ENCODE peak calls at places on chromosomes 4 and X, in four cellular contexts. F is A549, D is transverse colon, U is mesendoderm. P is an unnamed sample.

GRCh38 chr4:70225824-70226223 is at the start of gene FDCSP:
- DNase-seq in F (no peak), D (no peak), U (no peak), P (no peak)

GRCh38 chr4:77156912-77157858 is at the start of gene CCNG2:
- DNase-seq in D (peak; percentile 88), U (peak; percentile 66), F (peak; percentile 8), P (peak; percentile 86)

GRCh38 chr4:156968479-156968984 is 3.1 kb downstream of the PDGFC start:
- DNase-seq in U (peak; percentile 76), F (peak; percentile 25), D (peak; percentile 70), P (peak; percentile 50)

GRCh38 chrX:8955521-8955920 is 78.4 kb downstream of the FAM9B start:
- DNase-seq in D (no peak), F (no peak), U (no peak), P (no peak)

GRCh38 chr4:80268081-80268823 is 1.8 kb downstream of the FGF5 start:
- DNase-seq in F (no peak), U (peak; percentile 45), D (no peak), P (no peak)

GRCh38 chrX:108309144-108309543 is 129.1 kb downstream of the COL4A6 start:
- DNase-seq in D (no peak), U (peak; percentile 65), F (peak; percentile 55), P (no peak)

GRCh38 chr4:48591372-48591771 is 101.3 kb downstream of the ZAR1 start:
- DNase-seq in F (no peak), U (no peak), D (no peak), P (no peak)

GRCh38 chr4:84733343-84734033 is 150.6 kb downstream of the CDS1 start:
- DNase-seq in F (no peak), D (no peak), U (no peak), P (no peak)

GRCh38 chr4:8395504-8395903 is 45.0 kb downstream of the ACOX3 start:
- DNase-seq in F (no peak), U (no peak), D (no peak), P (no peak)

GRCh38 chrX:134753185-134754008 is 95.1 kb upstream of the PLAC1 start:
- DNase-seq in D (no peak), U (no peak), F (peak; percentile 29), P (peak; percentile 16)

GRCh38 chr4:138242076-138242829 is at the start of gene SLC7A11:
- DNase-seq in F (peak; percentile 20), D (peak; percentile 83), U (peak; percentile 99), P (peak; percentile 71)

GRCh38 chr4:5460106-5460801 is 248.1 kb downstream of the EVC2 start:
- DNase-seq in D (no peak), F (peak; percentile 38), U (peak; percentile 55), P (peak; percentile 48)

GRCh38 chr4:159145318-159146006 is 42.6 kb downstream of the RAPGEF2 start:
- DNase-seq in U (peak; percentile 19), D (no peak), F (no peak), P (no peak)

GRCh38 chr4:85913925-85914694 is 439.2 kb downstream of the ARHGAP24 start:
- DNase-seq in F (no peak), D (no peak), U (no peak), P (no peak)

GRCh38 chr4:25913056-25913850 is 767 bp upstream of the SMIM20 start:
- DNase-seq in U (peak; percentile 61), F (no peak), D (peak; percentile 67), P (peak; percentile 6)
- H3K4me3 ChIP-seq in U (peak overlapping the region; percentile 54), F (peak overlapping the region; percentile 59), D (peak overlapping the region; percentile 50), P (peak overlapping the region; percentile 94)

GRCh38 chr4:165662341-165662740 is 210.7 kb upstream of the TLL1 start:
- DNase-seq in F (no peak), D (no peak), U (no peak), P (no peak)

GRCh38 chr4:165668694-165669093 is 204.3 kb upstream of the TLL1 start:
- DNase-seq in F (no peak), D (no peak), U (peak; percentile 96), P (no peak)

GRCh38 chr4:165666836-165667235 is 206.2 kb upstream of the TLL1 start:
- DNase-seq in F (no peak), D (no peak), U (no peak), P (no peak)

GRCh38 chr4:165663411-165663810 is 209.6 kb upstream of the TLL1 start:
- DNase-seq in U (no peak), D (no peak), F (no peak), P (no peak)
- H3K4me3 ChIP-seq in U (no peak overlapping the region), D (no peak overlapping the region), F (no peak overlapping the region), P (no peak overlapping the region)

DNA sequence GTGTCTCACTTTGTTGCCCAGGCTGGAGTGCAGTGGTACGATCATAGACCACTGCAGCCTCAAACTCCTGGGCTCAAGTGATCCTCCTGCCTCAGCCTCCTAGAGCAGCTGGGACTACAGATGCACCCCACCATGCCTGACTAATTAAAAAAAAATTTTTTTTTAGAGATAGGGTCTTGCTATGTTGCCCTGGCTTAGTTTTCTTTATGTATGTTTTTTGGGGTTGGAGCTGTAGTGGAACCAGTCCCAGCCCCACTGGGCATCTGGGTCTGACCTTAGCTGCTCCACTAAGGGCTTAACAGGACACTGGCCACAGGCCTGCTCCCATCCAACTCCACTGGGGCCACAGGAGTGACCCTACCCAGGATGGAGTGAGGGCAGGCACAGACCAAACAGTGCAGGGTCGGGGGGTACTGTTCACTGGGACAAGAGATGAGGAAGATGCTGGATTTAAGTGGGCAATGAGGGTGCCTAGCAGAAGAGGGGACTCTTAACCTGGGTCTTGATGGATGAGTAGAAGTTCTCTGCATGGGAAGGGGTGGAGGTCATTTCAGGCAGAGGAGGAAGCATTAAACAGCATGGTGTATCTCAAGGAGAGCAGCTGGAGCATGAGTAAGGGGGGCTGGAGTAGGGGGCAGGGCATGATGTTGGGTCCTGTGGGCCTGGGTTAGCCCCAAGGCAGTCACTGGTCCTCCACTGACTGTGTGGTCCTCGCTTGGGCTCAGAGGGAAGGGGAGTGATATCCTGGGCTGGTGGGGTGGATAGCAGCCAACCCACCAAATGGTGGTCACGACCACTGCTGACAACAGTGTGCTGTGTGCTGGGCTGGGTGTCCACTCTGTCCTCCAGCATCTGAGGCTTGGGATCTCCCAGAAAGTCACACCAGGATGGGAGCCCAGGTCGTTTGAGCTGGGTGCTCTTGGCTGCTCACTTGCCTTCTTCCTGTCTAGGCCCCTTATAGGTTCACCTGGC is 24.1 kb upstream of the ADD1 start:
- DNase-seq in U (no peak), F (no peak), D (no peak), P (no peak)
- H3K4me3 ChIP-seq in U (no peak overlapping the region), F (no peak overlapping the region), D (no peak overlapping the region), P (no peak overlapping the region)

GRCh38 chrX:48834383-48834709 is 1.1 kb downstream of the PCSK1N start:
- DNase-seq in U (no peak), F (peak; percentile 13), D (no peak), P (no peak)

GRCh38 chrX:48833531-48834138 is 1.8 kb downstream of the PCSK1N start:
- DNase-seq in D (no peak), F (peak; percentile 35), U (no peak), P (no peak)

GRCh38 chrX:48831909-48832291 is 3.5 kb downstream of the PCSK1N start:
- DNase-seq in D (no peak), F (no peak), U (no peak), P (no peak)

GRCh38 chrX:48829016-48829735 is 2.9 kb downstream of the ERAS start:
- DNase-seq in U (no peak), F (no peak), D (no peak), P (no peak)

DNA sequence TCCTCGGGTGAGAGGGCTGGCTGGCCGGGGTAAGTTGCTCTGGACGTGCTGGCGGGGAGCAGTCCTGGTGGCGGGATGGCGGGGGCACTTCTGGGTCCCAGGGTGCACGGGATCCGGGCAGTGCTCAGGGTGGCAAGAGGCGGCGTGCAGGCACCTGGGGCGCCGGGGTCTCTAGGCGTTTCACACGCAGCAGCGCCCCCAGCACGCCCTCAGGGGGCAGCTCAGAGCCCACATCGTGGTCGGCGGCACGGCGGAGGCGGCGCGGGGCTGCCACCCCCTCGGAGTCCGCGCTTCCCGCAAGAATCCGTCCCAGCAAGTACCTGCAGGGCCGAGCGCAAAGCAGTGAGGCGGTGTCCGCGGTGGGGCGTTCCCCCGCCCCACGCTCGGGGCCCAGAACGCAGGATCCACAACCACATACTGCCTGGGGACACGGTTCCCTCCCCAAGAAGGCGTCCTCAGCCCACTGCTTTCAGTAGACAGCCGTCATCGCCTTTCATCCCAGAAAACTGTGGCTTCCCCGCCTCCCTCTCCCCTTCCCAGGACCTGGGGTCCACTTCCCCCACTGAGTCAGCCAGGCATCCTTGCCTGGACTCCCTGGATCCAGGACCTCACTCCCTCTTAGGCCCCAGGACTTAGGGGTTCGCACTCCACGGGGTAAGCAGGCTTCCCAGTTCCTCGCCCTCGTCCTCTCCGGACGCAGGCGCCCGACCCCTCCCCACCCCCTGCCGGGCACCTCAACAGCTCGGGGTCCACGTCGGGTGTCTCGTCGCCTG is 4.1 kb downstream of the PCSK1N start:
- DNase-seq in D (no peak), F (no peak), U (no peak), P (no peak)
- H3K4me3 ChIP-seq in D (no peak overlapping the region), F (no peak overlapping the region), U (no peak overlapping the region), P (no peak overlapping the region)

GRCh38 chr4:40516651-40517050 is 113.0 kb downstream of the RBM47 start:
- DNase-seq in U (no peak), F (no peak), D (peak; percentile 44), P (no peak)

GRCh38 chr4:40515037-40515397 is 114.6 kb downstream of the RBM47 start:
- DNase-seq in D (no peak), F (no peak), U (no peak), P (no peak)

GRCh38 chr4:40511017-40511614 is 118.5 kb downstream of the RBM47 start:
- DNase-seq in D (no peak), F (no peak), U (no peak), P (no peak)

GRCh38 chr4:40514409-40515025 is 115.1 kb downstream of the RBM47 start:
- DNase-seq in F (no peak), U (no peak), D (peak; percentile 87), P (no peak)

DNA sequence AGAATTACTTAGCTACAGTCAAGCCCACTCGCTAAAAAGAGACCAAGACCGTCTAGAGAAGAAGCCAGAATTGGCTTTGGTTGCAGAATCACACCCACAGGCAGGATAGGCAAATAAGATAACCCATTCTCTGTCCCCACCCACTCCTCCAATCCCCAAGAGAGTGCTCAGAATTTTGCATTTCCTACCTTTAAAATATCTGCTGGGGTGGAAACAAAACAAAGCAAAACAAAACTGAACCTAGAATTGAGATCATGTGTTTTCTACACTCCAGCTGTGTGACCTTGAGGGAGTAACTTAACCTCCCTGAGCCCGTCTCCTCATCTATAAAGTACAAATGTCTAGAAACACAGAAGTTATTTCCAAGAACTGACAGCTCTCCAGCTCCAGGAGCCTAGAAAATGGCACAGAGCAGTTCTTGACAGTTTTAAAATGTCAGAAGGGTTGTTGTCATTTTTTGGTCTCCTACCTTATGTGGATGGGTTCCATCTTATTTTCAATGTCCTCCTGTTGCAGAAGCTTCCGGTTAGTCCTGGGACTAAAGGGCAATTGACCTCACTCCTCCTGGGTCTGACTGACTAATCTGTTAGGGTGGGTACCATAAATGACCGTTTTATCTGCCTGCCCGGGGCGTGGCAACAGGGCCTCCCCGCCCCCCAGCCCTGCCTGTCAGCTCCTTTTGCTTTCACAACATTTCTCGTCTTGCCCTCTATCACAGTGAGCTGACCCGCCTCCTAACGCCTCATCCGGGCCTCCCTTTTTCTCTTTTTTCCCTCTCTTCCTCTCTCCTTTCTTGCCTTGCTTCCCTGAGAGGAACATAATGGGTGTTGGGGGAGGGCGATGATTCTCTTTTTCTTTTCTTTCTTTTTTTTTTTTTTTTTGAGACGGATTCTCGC is 114.0 kb downstream of the RBM47 start:
- DNase-seq in D (peak; percentile 86), F (peak; percentile 31), U (peak; percentile 34), P (no peak)
- H3K4me3 ChIP-seq in D (peak overlapping the region; percentile 50), F (peak overlapping the region; percentile 46), U (no peak overlapping the region), P (no peak overlapping the region)